ENCODE peak calls at places on chromosomes 1 and 21, in six cellular contexts. K is HCT116, F is fibroblast of lung, X is mesendoderm, I is SK-N-SH, J is lower lobe of right lung. E is an unnamed sample. For H3K36me3 and H3K4me1, the result is how much of the 10 kb centered on the place peaks cover.

GRCh38 chr1:77018386-77019156 is 151.3 kb downstream of the ST6GALNAC5 start:
- DNase-seq in K (no peak), F (no peak), X (peak), I (no peak), J (no peak), E (no peak)

GRCh38 chr21:26758083-26758861 is 86.9 kb downstream of the ADAMTS1 start:
- DNase-seq in K (no peak), F (no peak), X (no peak), I (no peak), J (no peak), E (no peak)

GRCh38 chr1:183983371-183984105 is 54.0 kb downstream of the COLGALT2 start:
- DNase-seq in K (no peak), F (peak), X (no peak), I (no peak), J (no peak), E (no peak)

GRCh38 chr1:23215751-23216449 is 1.4 kb downstream of the HTR1D start:
- DNase-seq in K (no peak), F (no peak), X (no peak), I (no peak), J (no peak), E (no peak)

GRCh38 chr1:182633657-182634281 is 29.6 kb upstream of the RGS16 start:
- DNase-seq in K (no peak), F (no peak), X (peak), I (peak), J (no peak), E (no peak)

GRCh38 chr1:26284597-26285351 is 4.9 kb downstream of the SH3BGRL3 start:
- DNase-seq in K (peak), F (peak), X (peak), I (peak), J (peak), E (peak)

GRCh38 chr1:209651148-209651547 is 1.1 kb downstream of the LAMB3 start:
- DNase-seq in K (peak), F (peak), X (peak), I (no peak), J (peak), E (peak)

GRCh38 chr1:3230553-3230952 is 161.6 kb downstream of the PRDM16 start:
- DNase-seq in K (no peak), F (no peak), X (no peak), I (no peak), J (no peak), E (no peak)

GRCh38 chr21:40615503-40616376 is 231.2 kb downstream of the DSCAM start:
- DNase-seq in K (no peak), F (no peak), X (no peak), I (no peak), J (no peak), E (no peak)

GRCh38 chr1:45971335-45971734 is 161.1 kb downstream of the PIK3R3 start:
- DNase-seq in K (no peak), F (no peak), X (no peak), I (no peak), J (no peak), E (no peak)

DNA sequence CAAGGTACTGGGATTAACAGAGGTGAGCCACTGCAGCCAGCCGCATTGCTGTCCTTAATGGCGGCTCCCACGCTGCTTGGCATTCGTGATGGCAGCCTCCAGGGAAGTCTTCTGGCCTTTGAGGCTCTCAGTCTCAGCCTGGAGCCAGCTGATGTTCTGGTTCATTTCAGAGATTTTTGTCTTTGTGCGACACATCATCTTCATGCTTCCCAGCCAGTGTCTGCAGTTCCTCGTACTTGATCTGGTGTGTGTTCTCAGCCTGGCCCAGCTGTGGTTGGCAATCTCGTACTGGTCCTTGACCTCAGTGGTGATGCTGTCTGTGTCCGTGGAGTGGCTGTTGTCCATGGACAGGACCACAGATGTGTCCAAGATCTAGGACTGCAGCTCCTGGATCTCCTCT is 11.7 kb downstream of the SNRPE start:
- DNase-seq in K (no peak), F (no peak), X (no peak), I (no peak), J (no peak), E (no peak)
- H3K36me3 ChIP-seq in K (under half), F (under half), X (under half), I (under half), J (half or more), E (half or more)

DNA sequence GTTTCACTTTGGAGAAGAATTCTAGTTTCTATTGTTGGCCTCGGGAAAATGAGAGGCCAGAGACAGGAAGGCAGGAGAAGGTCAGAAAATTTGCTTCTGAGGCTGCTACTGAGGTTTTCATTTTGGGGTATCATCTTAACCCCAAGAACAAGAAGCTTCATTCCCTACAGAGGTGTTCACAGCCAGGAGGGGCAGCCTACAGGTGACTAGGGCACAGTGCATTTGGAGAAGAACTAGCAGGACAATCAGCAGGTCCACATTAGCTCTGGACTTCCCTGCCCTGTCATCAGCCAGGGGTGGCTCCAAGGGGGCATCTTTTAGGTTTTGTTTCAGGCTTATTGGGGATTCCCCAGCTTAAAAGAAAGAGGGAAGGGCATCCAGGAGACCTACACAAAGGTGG is 12.1 kb upstream of the ZNF496 start:
- DNase-seq in K (no peak), F (no peak), X (no peak), I (no peak), J (no peak), E (no peak)
- H3K4me1 ChIP-seq in K (under half), F (under half), X (under half), I (under half), J (under half), E (under half)

DNA sequence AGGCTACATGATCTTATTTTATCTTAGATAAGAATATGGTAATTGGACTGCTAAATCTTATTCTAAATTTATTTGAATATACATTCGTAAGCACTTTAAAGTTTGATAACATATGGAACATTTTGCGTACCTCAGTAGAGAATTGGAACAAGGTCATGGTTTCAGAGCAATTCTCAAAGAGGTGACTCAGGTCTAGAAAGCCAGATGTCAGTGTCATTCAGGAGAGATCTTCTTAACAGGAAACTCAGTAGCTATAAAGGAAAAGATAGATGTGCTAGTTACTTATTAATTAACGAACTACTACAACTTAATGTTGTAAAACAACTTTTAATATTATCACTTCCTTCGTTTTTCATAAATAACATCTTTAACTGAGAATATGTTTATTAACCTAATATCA is 142.5 kb downstream of the USP25 start:
- DNase-seq in K (no peak), F (no peak), X (no peak), I (no peak), J (no peak), E (no peak)
- H3K36me3 ChIP-seq in K (under half), F (under half), X (under half), I (under half), J (half or more), E (under half)

GRCh38 chr1:156502749-156503671 is 2.4 kb upstream of the MEF2D start:
- DNase-seq in K (peak), F (peak), X (peak), I (no peak), J (peak), E (peak)

GRCh38 chr1:156503672-156504055 is 3.1 kb upstream of the MEF2D start:
- DNase-seq in K (no peak), F (no peak), X (no peak), I (no peak), J (no peak), E (no peak)

GRCh38 chr1:156500847-156501686 is 492 bp upstream of the MEF2D start:
- DNase-seq in K (peak), F (peak), X (peak), I (peak), J (peak), E (peak)

GRCh38 chr1:156500578-156500846 is at the start of gene MEF2D:
- DNase-seq in K (no peak), F (no peak), X (no peak), I (no peak), J (no peak), E (no peak)

GRCh38 chr1:156502396-156502748 is 1.8 kb upstream of the MEF2D start:
- DNase-seq in K (no peak), F (no peak), X (no peak), I (no peak), J (no peak), E (peak)
- H3K4me1 ChIP-seq in K (half or more), F (under half), X (under half), I (half or more), J (half or more), E (half or more)

GRCh38 chr1:155904261-155904660 is 6.9 kb downstream of the RIT1 start:
- DNase-seq in K (no peak), F (no peak), X (no peak), I (no peak), J (no peak), E (no peak)
- H3K36me3 ChIP-seq in K (half or more), F (under half), X (under half), I (under half), J (half or more), E (half or more)

GRCh38 chr1:110636149-110636935 is 30.2 kb upstream of the KCNA2 start:
- DNase-seq in K (no peak), F (no peak), X (no peak), I (no peak), J (no peak), E (no peak)
- H3K4me1 ChIP-seq in K (under half), F (under half), X (under half), I (under half), J (under half), E (under half)

GRCh38 chr21:46416551-46416950 is 42.1 kb upstream of the DIP2A start:
- DNase-seq in K (no peak), F (no peak), X (no peak), I (no peak), J (no peak), E (no peak)
- H3K36me3 ChIP-seq in K (under half), F (under half), X (under half), I (under half), J (half or more), E (under half)

GRCh38 chr1:32332290-32333079 is 3.5 kb downstream of the MARCKSL1 start:
- DNase-seq in K (no peak), F (no peak), X (peak), I (no peak), J (no peak), E (no peak)
- H3K4me1 ChIP-seq in K (under half), F (under half), X (under half), I (under half), J (under half), E (under half)